ENCODE peak calls at places on chromosomes 3 and 15, in four cellular contexts. H, P, B and X are unnamed samples. For H4K20me1, the result is how much of the 10 kb centered on the place peaks cover.

GRCh38 chr15:95853350-95853749 is 477.1 kb upstream of the NR2F2 start:
- DNase-seq in H (no peak), P (no peak), B (no peak), X (no peak)

GRCh38 chr3:69306239-69307185 is 79.4 kb downstream of the FRMD4B start:
- DNase-seq in H (peak), P (peak), B (peak), X (peak)

GRCh38 chr3:187188931-187189330 is 8.4 kb upstream of the RTP1 start:
- DNase-seq in H (peak), P (peak), B (no peak), X (no peak)

GRCh38 chr3:119145500-119146167 is at the start of gene TEX55:
- DNase-seq in H (peak), P (peak), B (peak), X (peak)

GRCh38 chr15:55770261-55770660 is 27.3 kb upstream of the PRTG start:
- DNase-seq in H (no peak), P (no peak), B (no peak), X (no peak)

GRCh38 chr15:92151741-92152140 is 241.9 kb upstream of the ST8SIA2 start:
- DNase-seq in H (no peak), P (no peak), B (no peak), X (no peak)

GRCh38 chr15:64703632-64703959 is 71.8 kb downstream of the RBPMS2 start:
- DNase-seq in H (no peak), P (no peak), B (no peak), X (no peak)

GRCh38 chr3:120274739-120275167 is 10.3 kb downstream of the GPR156 start:
- DNase-seq in H (peak), P (no peak), B (no peak), X (no peak)

GRCh38 chr15:55588818-55589122 is 625 bp upstream of the PYGO1 start:
- DNase-seq in H (no peak), P (no peak), B (no peak), X (no peak)

GRCh38 chr3:138097192-138097829 is 18.1 kb downstream of the DZIP1L start:
- DNase-seq in H (no peak), P (no peak), B (peak), X (no peak)

GRCh38 chr15:40050788-40051615 is 12.0 kb upstream of the SRP14 start:
- DNase-seq in H (no peak), P (no peak), B (peak), X (no peak)

GRCh38 chr3:60948488-60948887 is 302.8 kb downstream of the FHIT start:
- DNase-seq in H (no peak), P (no peak), B (no peak), X (no peak)

GRCh38 chr3:194337965-194338753 is 13.0 kb downstream of the CPN2 start:
- DNase-seq in H (no peak), P (no peak), B (no peak), X (no peak)

GRCh38 chr3:15531346-15531745 is 9.8 kb upstream of the COLQ start:
- DNase-seq in H (no peak), P (no peak), B (no peak), X (no peak)

GRCh38 chr3:15523660-15524417 is 2.3 kb upstream of the COLQ start:
- DNase-seq in H (no peak), P (no peak), B (no peak), X (no peak)

GRCh38 chr3:15528881-15529537 is 7.5 kb upstream of the COLQ start:
- DNase-seq in H (no peak), P (no peak), B (no peak), X (no peak)

GRCh38 chr3:15525790-15526189 is 4.3 kb upstream of the COLQ start:
- DNase-seq in H (no peak), P (no peak), B (no peak), X (no peak)

GRCh38 chr3:15527031-15527459 is 5.5 kb upstream of the COLQ start:
- DNase-seq in H (no peak), P (no peak), B (peak), X (no peak)
- TF ChIP-seq CTCF in H (no peak), P (no peak), B (peak), X (no peak)

GRCh38 chr15:52514482-52514881 is 14.2 kb downstream of the MYO5A start:
- DNase-seq in H (no peak), P (no peak), B (no peak), X (no peak)
- H4K20me1 ChIP-seq in H (half or more), P (under half), B (under half), X (under half)

DNA sequence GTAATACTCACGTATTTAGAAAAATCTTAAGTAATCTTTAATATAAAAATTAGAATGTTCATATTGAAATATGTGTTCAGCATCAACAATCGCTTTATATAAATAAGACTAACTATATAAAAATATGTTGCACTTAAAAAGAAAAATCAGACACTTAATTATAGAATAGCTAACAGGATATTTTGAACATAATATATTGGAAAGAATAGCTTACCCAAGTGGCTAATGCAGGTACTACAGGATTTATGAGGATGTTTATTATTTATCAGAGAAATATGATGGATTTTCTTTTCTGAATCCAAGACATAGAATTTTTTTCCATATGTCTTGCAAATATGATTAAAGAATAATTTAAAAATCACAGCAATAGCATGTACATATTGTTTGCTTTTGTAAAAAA is 567.9 kb upstream of the GBE1 start:
- DNase-seq in H (no peak), P (no peak), B (no peak), X (no peak)
- TF ChIP-seq CTCF in H (peak), P (peak), B (peak), X (peak)

DNA sequence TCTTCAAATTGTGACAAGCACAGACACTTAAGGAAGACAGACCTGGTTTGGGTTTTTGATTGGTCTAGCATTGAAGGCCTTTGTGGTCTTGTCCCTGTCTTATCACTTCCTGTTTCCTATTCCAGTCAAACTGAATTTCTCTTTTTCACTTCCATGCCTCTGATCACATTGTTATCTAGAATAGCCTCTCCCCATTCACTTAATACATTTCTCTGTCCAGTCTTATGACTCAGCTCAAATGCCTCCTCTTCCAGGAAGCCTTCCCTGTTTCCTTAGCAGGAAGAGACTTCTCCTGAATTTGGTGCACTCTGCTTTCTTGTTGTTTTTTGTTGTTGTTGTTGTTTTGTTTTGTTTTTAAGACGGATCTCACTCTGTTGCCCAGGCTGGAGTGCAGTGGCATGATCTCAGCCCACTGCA is 45.5 kb downstream of the LIMD1 start:
- DNase-seq in H (no peak), P (no peak), B (no peak), X (no peak)
- H4K20me1 ChIP-seq in H (under half), P (half or more), B (under half), X (under half)

GRCh38 chr3:139522421-139522820 is 17.1 kb downstream of the RBP1 start:
- DNase-seq in H (no peak), P (no peak), B (peak), X (no peak)
- TF ChIP-seq CTCF in H (no peak), P (no peak), B (peak), X (no peak)

DNA sequence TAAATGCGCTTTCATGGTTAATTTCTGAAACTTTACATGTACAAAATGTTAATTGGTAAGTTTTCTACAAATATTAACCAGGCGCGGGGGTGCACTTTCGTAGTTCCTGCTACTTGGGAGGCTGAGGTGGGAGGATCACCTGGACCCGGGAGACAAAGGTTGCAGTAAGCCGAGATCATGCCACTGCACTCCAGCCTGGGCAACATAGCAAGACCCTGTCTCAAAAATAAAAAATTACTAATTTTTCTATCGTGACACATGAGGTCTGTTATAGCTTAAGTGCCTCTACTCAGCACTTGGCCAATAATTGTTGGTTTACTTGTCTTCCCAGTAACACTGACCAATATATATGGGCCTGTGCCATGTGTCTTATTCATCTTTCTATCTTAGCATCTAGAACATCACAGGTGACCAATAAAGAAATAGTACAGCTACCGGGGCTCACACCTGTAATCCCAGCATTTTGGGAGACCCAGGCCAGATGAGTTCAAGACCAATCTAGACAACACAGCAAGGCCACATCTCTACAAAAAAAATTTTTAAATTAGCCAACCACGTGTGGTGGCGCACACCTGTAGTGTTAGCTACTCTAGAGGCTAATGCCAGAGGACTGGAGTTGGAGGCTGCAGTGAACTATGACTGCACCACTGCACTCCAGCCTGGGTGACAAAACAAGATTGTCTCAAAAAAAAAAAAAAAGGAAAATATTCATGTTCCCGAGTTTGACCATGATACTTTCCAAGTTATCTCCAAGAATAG is 6.1 kb downstream of the MSL2 start:
- DNase-seq in H (no peak), P (no peak), B (no peak), X (no peak)
- H4K20me1 ChIP-seq in H (half or more), P (half or more), B (under half), X (half or more)

GRCh38 chr3:68256635-68257034 is 602.2 kb upstream of the SUCLG2 start:
- DNase-seq in H (no peak), P (no peak), B (peak), X (no peak)
- TF ChIP-seq CTCF in H (no peak), P (peak), B (peak), X (peak)

DNA sequence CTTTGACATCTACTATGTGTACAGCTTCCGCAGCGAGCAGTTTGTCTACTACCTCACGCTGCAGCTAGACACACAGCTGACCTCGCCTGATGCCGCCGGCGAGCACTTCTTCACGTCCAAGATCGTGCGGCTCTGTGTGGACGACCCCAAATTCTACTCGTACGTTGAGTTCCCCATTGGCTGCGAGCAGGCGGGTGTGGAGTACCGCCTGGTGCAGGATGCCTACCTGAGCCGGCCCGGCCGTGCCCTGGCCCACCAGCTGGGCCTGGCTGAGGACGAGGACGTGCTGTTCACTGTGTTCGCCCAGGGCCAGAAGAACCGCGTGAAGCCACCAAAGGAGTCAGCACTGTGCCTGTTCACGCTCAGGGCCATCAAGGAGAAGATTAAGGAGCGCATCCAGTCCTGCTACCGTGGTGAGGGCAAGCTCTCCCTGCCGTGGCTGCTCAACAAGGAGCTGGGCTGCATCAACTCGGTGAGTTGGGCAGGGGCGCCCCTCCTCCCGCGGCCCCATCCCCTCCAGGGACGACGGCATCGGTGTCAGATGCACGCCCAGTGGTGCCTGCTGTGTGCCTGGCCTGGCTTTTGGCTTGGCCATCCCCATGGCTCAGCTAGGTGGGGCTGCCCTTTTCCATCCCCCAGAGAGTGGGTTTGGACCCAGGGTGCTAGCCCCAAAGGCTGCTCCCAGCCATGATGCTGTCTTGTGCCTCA is 6.6 kb downstream of the PLXNA1 start:
- DNase-seq in H (no peak), P (no peak), B (no peak), X (no peak)
- H4K20me1 ChIP-seq in H (half or more), P (under half), B (under half), X (half or more)